ENCODE peak calls at places on chromosome 1, in eight cellular contexts. One of them, this sample, is unnamed.
A peak's percentile ranks its signal among the peaks of the same experiment; 100 is the strongest.

GRCh38 chr1:205519541-205520131 is 15.2 kb downstream of the CDK18 start:
- DNase-seq in IMR-90: no peak
- DNase-seq in left ventricle myocardium inferior: peak; percentile 49
- DNase-seq in endodermal cell: peak; percentile 81
- DNase-seq in pancreas: no peak
- DNase-seq in uterus: peak; percentile 35
- DNase-seq in CD4-positive, alpha-beta T cell: no peak
- DNase-seq in lower leg skin: no peak
- DNase-seq in this sample: peak; percentile 77

GRCh38 chr1:9198538-9199361 is 35.8 kb upstream of the H6PD start:
- DNase-seq in CD4-positive, alpha-beta T cell: no peak
- DNase-seq in uterus: no peak
- DNase-seq in endodermal cell: peak; percentile 91
- DNase-seq in left ventricle myocardium inferior: no peak
- DNase-seq in lower leg skin: no peak
- DNase-seq in pancreas: no peak
- DNase-seq in IMR-90: peak; percentile 51
- DNase-seq in this sample: peak; percentile 23

GRCh38 chr1:205858141-205858961 is 8.4 kb upstream of the PM20D1 start:
- DNase-seq in left ventricle myocardium inferior: no peak
- DNase-seq in pancreas: no peak
- DNase-seq in CD4-positive, alpha-beta T cell: no peak
- DNase-seq in endodermal cell: no peak
- DNase-seq in uterus: no peak
- DNase-seq in lower leg skin: no peak
- DNase-seq in IMR-90: no peak
- DNase-seq in this sample: no peak

GRCh38 chr1:92487078-92487605 is 417 bp upstream of the GFI1 start:
- DNase-seq in endodermal cell: no peak
- DNase-seq in pancreas: no peak
- DNase-seq in left ventricle myocardium inferior: no peak
- DNase-seq in lower leg skin: no peak
- DNase-seq in IMR-90: no peak
- DNase-seq in CD4-positive, alpha-beta T cell: no peak
- DNase-seq in uterus: no peak
- DNase-seq in this sample: no peak

GRCh38 chr1:55071477-55071876 is 32.1 kb downstream of the PCSK9 start:
- DNase-seq in pancreas: no peak
- DNase-seq in CD4-positive, alpha-beta T cell: no peak
- DNase-seq in endodermal cell: peak; percentile 87
- DNase-seq in left ventricle myocardium inferior: no peak
- DNase-seq in lower leg skin: no peak
- DNase-seq in uterus: no peak
- DNase-seq in IMR-90: peak; percentile 70
- DNase-seq in this sample: no peak

GRCh38 chr1:62368989-62369388 is 49.8 kb upstream of the KANK4 start:
- DNase-seq in lower leg skin: peak; percentile 10
- DNase-seq in uterus: no peak
- DNase-seq in IMR-90: no peak
- DNase-seq in left ventricle myocardium inferior: no peak
- DNase-seq in CD4-positive, alpha-beta T cell: no peak
- DNase-seq in endodermal cell: no peak
- DNase-seq in pancreas: no peak
- DNase-seq in this sample: no peak

GRCh38 chr1:233867028-233867427 is 37.4 kb upstream of the SLC35F3 start:
- DNase-seq in IMR-90: no peak
- DNase-seq in pancreas: no peak
- DNase-seq in uterus: no peak
- DNase-seq in lower leg skin: no peak
- DNase-seq in endodermal cell: no peak
- DNase-seq in CD4-positive, alpha-beta T cell: no peak
- DNase-seq in left ventricle myocardium inferior: no peak
- DNase-seq in this sample: no peak

GRCh38 chr1:214386333-214386732 is 105.4 kb downstream of the SMYD2 start:
- DNase-seq in uterus: no peak
- DNase-seq in lower leg skin: no peak
- DNase-seq in CD4-positive, alpha-beta T cell: no peak
- DNase-seq in pancreas: no peak
- DNase-seq in endodermal cell: no peak
- DNase-seq in left ventricle myocardium inferior: no peak
- DNase-seq in IMR-90: no peak
- DNase-seq in this sample: no peak

GRCh38 chr1:239538244-239538988 is 152.0 kb downstream of the CHRM3 start:
- DNase-seq in lower leg skin: no peak
- DNase-seq in left ventricle myocardium inferior: no peak
- DNase-seq in IMR-90: no peak
- DNase-seq in pancreas: no peak
- DNase-seq in CD4-positive, alpha-beta T cell: no peak
- DNase-seq in endodermal cell: no peak
- DNase-seq in uterus: no peak
- DNase-seq in this sample: no peak

GRCh38 chr1:23567996-23568607 is 8.8 kb upstream of the ID3 start:
- DNase-seq in CD4-positive, alpha-beta T cell: no peak
- DNase-seq in uterus: no peak
- DNase-seq in lower leg skin: no peak
- DNase-seq in IMR-90: no peak
- DNase-seq in pancreas: no peak
- DNase-seq in endodermal cell: peak; percentile 83
- DNase-seq in left ventricle myocardium inferior: peak; percentile 35
- DNase-seq in this sample: peak; percentile 72

GRCh38 chr1:234743866-234744581 is 134.0 kb upstream of the IRF2BP2 start:
- DNase-seq in endodermal cell: peak; percentile 69
- DNase-seq in pancreas: no peak
- DNase-seq in lower leg skin: no peak
- DNase-seq in IMR-90: peak; percentile 24
- DNase-seq in left ventricle myocardium inferior: no peak
- DNase-seq in CD4-positive, alpha-beta T cell: no peak
- DNase-seq in uterus: no peak
- DNase-seq in this sample: no peak

GRCh38 chr1:89535537-89535936 is 10.9 kb downstream of the LRRC8B start:
- DNase-seq in uterus: no peak
- DNase-seq in pancreas: no peak
- DNase-seq in endodermal cell: no peak
- DNase-seq in left ventricle myocardium inferior: no peak
- DNase-seq in lower leg skin: no peak
- DNase-seq in CD4-positive, alpha-beta T cell: no peak
- DNase-seq in IMR-90: no peak
- DNase-seq in this sample: no peak

GRCh38 chr1:91693542-91693941 is 192.4 kb downstream of the TGFBR3 start:
- DNase-seq in CD4-positive, alpha-beta T cell: no peak
- DNase-seq in uterus: no peak
- DNase-seq in left ventricle myocardium inferior: peak; percentile 61
- DNase-seq in lower leg skin: no peak
- DNase-seq in endodermal cell: no peak
- DNase-seq in pancreas: peak; percentile 78
- DNase-seq in IMR-90: peak; percentile 61
- DNase-seq in this sample: peak; percentile 49

GRCh38 chr1:24705260-24706073 is 39.8 kb upstream of the CLIC4 start:
- DNase-seq in uterus: peak; percentile 81
- DNase-seq in endodermal cell: peak; percentile 94
- DNase-seq in lower leg skin: peak; percentile 91
- DNase-seq in left ventricle myocardium inferior: peak; percentile 82
- DNase-seq in IMR-90: peak; percentile 87
- DNase-seq in CD4-positive, alpha-beta T cell: no peak
- DNase-seq in pancreas: peak; percentile 74
- DNase-seq in this sample: peak; percentile 71

GRCh38 chr1:168223261-168223660 is 2.5 kb upstream of the SFT2D2 start:
- DNase-seq in endodermal cell: no peak
- DNase-seq in left ventricle myocardium inferior: no peak
- DNase-seq in pancreas: no peak
- DNase-seq in uterus: no peak
- DNase-seq in lower leg skin: no peak
- DNase-seq in IMR-90: no peak
- DNase-seq in CD4-positive, alpha-beta T cell: no peak
- DNase-seq in this sample: no peak

GRCh38 chr1:13604191-13604590 is 20.6 kb downstream of the PDPN start:
- DNase-seq in left ventricle myocardium inferior: no peak
- DNase-seq in pancreas: no peak
- DNase-seq in uterus: no peak
- DNase-seq in lower leg skin: no peak
- DNase-seq in CD4-positive, alpha-beta T cell: no peak
- DNase-seq in IMR-90: no peak
- DNase-seq in endodermal cell: no peak
- DNase-seq in this sample: no peak

GRCh38 chr1:61448934-61449368 is 276.0 kb downstream of the TM2D1 start:
- DNase-seq in IMR-90: no peak
- DNase-seq in left ventricle myocardium inferior: peak; percentile 78
- DNase-seq in pancreas: peak; percentile 21
- DNase-seq in CD4-positive, alpha-beta T cell: no peak
- DNase-seq in uterus: peak; percentile 85
- DNase-seq in lower leg skin: peak; percentile 96
- DNase-seq in endodermal cell: no peak
- DNase-seq in this sample: no peak

GRCh38 chr1:220219865-220220698 is 52.2 kb downstream of the RAB3GAP2 start:
- DNase-seq in left ventricle myocardium inferior: no peak
- DNase-seq in CD4-positive, alpha-beta T cell: no peak
- DNase-seq in IMR-90: no peak
- DNase-seq in lower leg skin: no peak
- DNase-seq in endodermal cell: no peak
- DNase-seq in uterus: no peak
- DNase-seq in pancreas: no peak
- DNase-seq in this sample: no peak

GRCh38 chr1:98101364-98101763 is 180.5 kb upstream of the DPYD start:
- DNase-seq in endodermal cell: no peak
- DNase-seq in CD4-positive, alpha-beta T cell: no peak
- DNase-seq in left ventricle myocardium inferior: no peak
- DNase-seq in IMR-90: no peak
- DNase-seq in pancreas: no peak
- DNase-seq in lower leg skin: no peak
- DNase-seq in uterus: no peak
- DNase-seq in this sample: no peak

GRCh38 chr1:98107256-98107655 is 186.4 kb upstream of the DPYD start:
- DNase-seq in left ventricle myocardium inferior: no peak
- DNase-seq in CD4-positive, alpha-beta T cell: no peak
- DNase-seq in lower leg skin: no peak
- DNase-seq in uterus: no peak
- DNase-seq in pancreas: no peak
- DNase-seq in endodermal cell: no peak
- DNase-seq in IMR-90: no peak
- DNase-seq in this sample: no peak

GRCh38 chr1:98104285-98104684 is 183.5 kb upstream of the DPYD start:
- DNase-seq in uterus: no peak
- DNase-seq in CD4-positive, alpha-beta T cell: no peak
- DNase-seq in lower leg skin: no peak
- DNase-seq in left ventricle myocardium inferior: no peak
- DNase-seq in endodermal cell: no peak
- DNase-seq in IMR-90: peak; percentile 87
- DNase-seq in pancreas: no peak
- DNase-seq in this sample: no peak

GRCh38 chr1:98102369-98103030 is 181.7 kb upstream of the DPYD start:
- DNase-seq in pancreas: no peak
- DNase-seq in CD4-positive, alpha-beta T cell: no peak
- DNase-seq in IMR-90: peak; percentile 43
- DNase-seq in lower leg skin: no peak
- DNase-seq in uterus: no peak
- DNase-seq in endodermal cell: no peak
- DNase-seq in left ventricle myocardium inferior: no peak
- DNase-seq in this sample: no peak

GRCh38 chr1:98103617-98104284 is 182.9 kb upstream of the DPYD start:
- DNase-seq in CD4-positive, alpha-beta T cell: no peak
- DNase-seq in IMR-90: peak; percentile 43
- DNase-seq in left ventricle myocardium inferior: no peak
- DNase-seq in lower leg skin: no peak
- DNase-seq in pancreas: no peak
- DNase-seq in uterus: no peak
- DNase-seq in endodermal cell: no peak
- DNase-seq in this sample: no peak
- TF ChIP-seq CTCF in CD4-positive, alpha-beta T cell: no peak
- TF ChIP-seq CTCF in IMR-90: no peak
- TF ChIP-seq CTCF in left ventricle myocardium inferior: no peak
- TF ChIP-seq CTCF in lower leg skin: no peak
- TF ChIP-seq CTCF in pancreas: no peak
- TF ChIP-seq CTCF in uterus: no peak
- TF ChIP-seq CTCF in endodermal cell: no peak
- TF ChIP-seq CTCF in this sample: no peak

DNA sequence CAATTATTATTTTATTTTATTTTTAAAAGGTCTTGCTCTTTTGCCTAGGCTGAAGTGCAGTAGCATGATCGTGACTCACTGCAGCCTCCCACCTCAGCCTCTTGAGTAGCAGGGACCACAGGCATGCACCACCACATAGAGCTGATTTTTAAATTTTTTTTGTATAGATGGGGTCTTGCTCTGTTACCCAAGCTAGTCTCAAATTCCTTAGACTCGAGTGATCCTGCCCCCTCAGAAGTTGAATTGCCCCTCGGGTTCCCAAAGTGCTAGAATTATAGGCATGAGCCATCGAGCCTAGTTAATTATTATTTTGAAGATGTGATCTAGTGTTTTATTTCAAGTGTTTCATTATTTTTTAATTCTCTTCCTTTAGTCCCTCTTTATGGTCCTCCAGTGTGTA is 12.2 kb downstream of the MSH4 start:
- DNase-seq in uterus: no peak
- DNase-seq in IMR-90: no peak
- DNase-seq in left ventricle myocardium inferior: no peak
- DNase-seq in lower leg skin: no peak
- DNase-seq in CD4-positive, alpha-beta T cell: no peak
- DNase-seq in endodermal cell: no peak
- DNase-seq in pancreas: no peak
- DNase-seq in this sample: no peak
- TF ChIP-seq CTCF in uterus: no peak
- TF ChIP-seq CTCF in IMR-90: no peak
- TF ChIP-seq CTCF in left ventricle myocardium inferior: no peak
- TF ChIP-seq CTCF in lower leg skin: no peak
- TF ChIP-seq CTCF in CD4-positive, alpha-beta T cell: no peak
- TF ChIP-seq CTCF in endodermal cell: no peak
- TF ChIP-seq CTCF in pancreas: no peak
- TF ChIP-seq CTCF in this sample: no peak

GRCh38 chr1:25813734-25814471 is 5.9 kb upstream of the MTFR1L start:
- DNase-seq in pancreas: no peak
- DNase-seq in IMR-90: no peak
- DNase-seq in uterus: no peak
- DNase-seq in endodermal cell: no peak
- DNase-seq in lower leg skin: peak; percentile 82
- DNase-seq in left ventricle myocardium inferior: no peak
- DNase-seq in CD4-positive, alpha-beta T cell: no peak
- DNase-seq in this sample: no peak
- TF ChIP-seq CTCF in pancreas: no peak
- TF ChIP-seq CTCF in IMR-90: no peak
- TF ChIP-seq CTCF in uterus: no peak
- TF ChIP-seq CTCF in endodermal cell: peak; percentile 19
- TF ChIP-seq CTCF in lower leg skin: no peak
- TF ChIP-seq CTCF in left ventricle myocardium inferior: no peak
- TF ChIP-seq CTCF in CD4-positive, alpha-beta T cell: no peak
- TF ChIP-seq CTCF in this sample: no peak

DNA sequence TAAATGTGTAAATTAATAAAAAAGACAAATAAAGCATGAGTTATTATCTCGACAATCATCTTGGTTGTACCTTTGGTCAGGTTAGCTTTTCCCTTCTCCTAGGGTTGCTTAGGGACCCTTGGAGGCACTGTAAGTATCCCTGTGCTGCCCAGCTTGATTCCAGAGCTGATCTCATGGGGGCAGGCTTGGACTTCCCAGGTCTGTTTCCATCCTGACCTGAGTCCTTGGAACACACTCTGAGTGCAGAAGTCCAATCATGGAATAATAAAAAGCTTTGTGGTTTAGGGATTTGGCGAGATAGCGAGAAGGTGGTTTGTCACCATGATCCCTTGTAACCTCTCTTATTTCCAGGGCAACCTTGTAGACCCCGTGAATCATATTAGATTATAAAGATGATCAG is 18.7 kb upstream of the PAPPA2 start:
- DNase-seq in CD4-positive, alpha-beta T cell: no peak
- DNase-seq in IMR-90: no peak
- DNase-seq in left ventricle myocardium inferior: no peak
- DNase-seq in lower leg skin: no peak
- DNase-seq in uterus: no peak
- DNase-seq in pancreas: no peak
- DNase-seq in endodermal cell: no peak
- DNase-seq in this sample: no peak
- TF ChIP-seq CTCF in CD4-positive, alpha-beta T cell: no peak
- TF ChIP-seq CTCF in IMR-90: no peak
- TF ChIP-seq CTCF in left ventricle myocardium inferior: peak; percentile 32
- TF ChIP-seq CTCF in lower leg skin: no peak
- TF ChIP-seq CTCF in uterus: no peak
- TF ChIP-seq CTCF in pancreas: no peak
- TF ChIP-seq CTCF in endodermal cell: peak; percentile 43
- TF ChIP-seq CTCF in this sample: no peak